ENCODE peak calls at places on chromosomes 4 and X, in ten cellular contexts. Z is H9, Y is neural progenitor cell, H is GM12865, R is fibroblast of pulmonary artery, Q is sigmoid colon, W is pancreas, C is neural crest cell, L is suprapubic skin, X is OCI-LY7. I is an unnamed sample.

GRCh38 chr4:85866508-85866907 is 391.6 kb downstream of the ARHGAP24 start:
- DNase-seq in C (no peak), R (peak; percentile 18), L (no peak), X (no peak), Q (no peak), H (peak; percentile 2), Z (no peak), Y (no peak), W (no peak), I (no peak)

GRCh38 chr4:150231108-150231770 is 153.0 kb downstream of the DCLK2 start:
- DNase-seq in X (no peak), C (no peak), Y (no peak), R (no peak), H (no peak), W (no peak), Q (no peak), L (no peak), Z (no peak), I (no peak)

GRCh38 chr4:76562161-76562560 is 127.1 kb downstream of the SHROOM3 start:
- DNase-seq in W (no peak), Y (no peak), R (peak; percentile 60), Q (no peak), L (no peak), X (no peak), Z (no peak), C (no peak), H (no peak), I (peak; percentile 69)

GRCh38 chr4:27357283-27357682 is 496.6 kb downstream of the STIM2 start:
- DNase-seq in W (no peak), L (no peak), Z (no peak), R (peak; percentile 45), Y (no peak), Q (no peak), H (no peak), X (no peak), C (no peak), I (peak; percentile 36)

GRCh38 chr4:10783351-10783750 is 98.8 kb upstream of the CLNK start:
- DNase-seq in H (no peak), Q (no peak), Y (no peak), X (no peak), W (no peak), R (peak; percentile 68), C (no peak), L (no peak), Z (no peak), I (peak; percentile 74)

GRCh38 chr4:173489514-173489913 is 40.5 kb downstream of the HAND2 start:
- DNase-seq in H (no peak), Q (no peak), L (no peak), C (no peak), Y (no peak), W (no peak), R (peak; percentile 58), Z (no peak), X (no peak), I (no peak)

GRCh38 chrX:150533863-150534262 is 34.6 kb upstream of the MTM1 start:
- DNase-seq in L (no peak), Q (no peak), Z (no peak), W (no peak), C (no peak), H (no peak), R (no peak), Y (no peak), X (no peak), I (peak; percentile 46)

GRCh38 chr4:160872491-160872890 is 1291.3 kb downstream of the FSTL5 start:
- DNase-seq in R (no peak), W (no peak), H (no peak), X (no peak), C (no peak), Z (no peak), L (no peak), Q (no peak), Y (no peak), I (peak; percentile 1)

GRCh38 chr4:137531951-137532868 is at the start of gene PCDH18:
- DNase-seq in Z (peak; percentile 91), H (peak; percentile 71), X (no peak), R (peak; percentile 98), W (peak; percentile 12), Y (peak; percentile 95), L (peak; percentile 89), Q (peak; percentile 97), C (peak; percentile 68), I (peak; percentile 55)

GRCh38 chrX:153818571-153819397 is 11.6 kb downstream of the PDZD4 start:
- DNase-seq in Q (no peak), R (no peak), L (no peak), Y (peak; percentile 85), H (no peak), C (peak; percentile 54), X (no peak), Z (no peak), W (no peak), I (no peak)

GRCh38 chr4:31539279-31540074 is 819.3 kb downstream of the PCDH7 start:
- DNase-seq in H (no peak), Q (no peak), R (no peak), W (no peak), L (no peak), C (no peak), Z (no peak), X (no peak), Y (no peak), I (no peak)

GRCh38 chr4:121861427-121861826 is 8.8 kb downstream of the BBS7 start:
- DNase-seq in X (no peak), Z (no peak), H (no peak), Q (no peak), R (no peak), C (no peak), L (no peak), W (no peak), Y (no peak), I (no peak)

DNA sequence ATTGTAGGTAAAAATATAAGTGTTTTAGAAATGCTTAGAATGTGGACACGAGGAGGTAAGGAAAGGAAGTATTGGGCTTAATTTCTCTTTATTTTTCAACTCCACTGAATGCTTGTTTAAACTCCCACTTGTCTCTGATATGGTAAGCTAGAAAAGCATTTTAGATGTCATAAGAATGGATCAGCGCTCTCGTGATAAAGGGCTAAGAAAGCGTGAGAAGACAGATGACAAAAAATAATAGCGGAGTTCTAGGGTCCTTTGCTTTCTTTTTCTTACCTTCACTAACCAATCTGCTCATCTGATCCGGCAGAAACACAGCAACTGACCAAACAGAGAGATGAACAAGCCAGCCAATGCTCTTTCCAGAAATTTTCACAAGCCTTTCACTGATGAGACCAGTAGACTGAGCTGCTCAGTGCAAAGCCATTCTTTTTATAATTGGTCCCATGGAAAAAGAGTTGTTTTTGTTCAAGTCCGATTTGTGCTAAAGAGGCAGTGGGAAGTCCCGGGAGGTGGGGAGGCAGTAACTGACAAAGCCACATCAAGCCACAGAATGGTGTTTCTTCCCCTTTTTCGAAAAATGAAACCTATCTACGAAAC is at the start of gene TASL:
- DNase-seq in H (peak; percentile 92), C (no peak), X (peak; percentile 57), Y (no peak), L (no peak), R (no peak), Z (no peak), Q (no peak), W (no peak), I (no peak)
- TF ChIP-seq CTCF in H (no peak), C (no peak), X (no peak), Y (no peak), L (no peak), R (no peak), Z (no peak), Q (no peak), W (no peak), I (no peak)

GRCh38 chrX:2967998-2968909 is 38.1 kb upstream of the ARSH start:
- DNase-seq in Y (peak; percentile 66), H (no peak), Z (peak; percentile 35), W (no peak), R (peak; percentile 33), Q (no peak), C (peak; percentile 46), L (no peak), X (no peak), I (peak; percentile 30)
- TF ChIP-seq CTCF in Y (no peak), H (no peak), Z (no peak), W (no peak), R (no peak), Q (no peak), C (no peak), L (no peak), X (no peak), I (no peak)

GRCh38 chr4:12674184-12674583 is 810.0 kb downstream of the RAB28 start:
- DNase-seq in X (no peak), R (no peak), L (no peak), H (no peak), C (no peak), Q (no peak), Z (no peak), W (no peak), Y (no peak), I (no peak)

DNA sequence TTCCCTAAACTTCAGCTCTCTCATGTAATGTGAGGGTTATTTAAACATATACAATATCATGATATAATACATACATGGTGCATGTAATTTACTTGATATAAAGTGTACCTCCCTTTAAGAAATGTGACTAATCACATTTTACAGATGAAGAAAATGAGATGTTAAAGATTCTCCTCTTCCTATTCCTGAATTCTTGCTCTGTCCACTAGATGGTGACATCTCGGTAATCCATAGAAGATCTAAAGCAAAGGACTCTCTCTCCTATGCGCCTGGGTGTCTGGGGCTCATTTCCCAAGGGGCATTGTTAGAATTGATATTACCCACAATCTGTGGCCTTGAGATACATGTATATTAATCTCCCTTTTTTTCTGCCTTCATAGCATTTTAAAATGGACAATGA is 804.9 kb downstream of the RAB28 start:
- DNase-seq in R (peak; percentile 8), H (no peak), W (no peak), Y (no peak), Q (no peak), Z (no peak), C (no peak), X (peak; percentile 2), L (no peak), I (no peak)
- TF ChIP-seq CTCF in R (peak; percentile 46), H (peak; percentile 32), W (no peak), Y (peak; percentile 61), Q (no peak), Z (peak; percentile 68), C (peak; percentile 52), X (peak; percentile 65), L (no peak), I (peak; percentile 2)

GRCh38 chr4:142406917-142407501 is 439.1 kb downstream of the INPP4B start:
- DNase-seq in L (no peak), Q (no peak), H (no peak), W (no peak), Y (no peak), X (no peak), Z (no peak), C (no peak), R (no peak), I (no peak)

GRCh38 chr4:142407569-142407968 is 438.5 kb downstream of the INPP4B start:
- DNase-seq in Y (no peak), H (no peak), R (no peak), X (no peak), L (no peak), Z (no peak), W (no peak), C (no peak), Q (no peak), I (no peak)

GRCh38 chr4:142404191-142404611 is 441.9 kb downstream of the INPP4B start:
- DNase-seq in Q (no peak), Z (no peak), X (no peak), W (no peak), C (no peak), R (peak; percentile 56), H (no peak), L (no peak), Y (no peak), I (peak; percentile 85)

GRCh38 chr4:142406051-142406549 is 440.0 kb downstream of the INPP4B start:
- DNase-seq in C (no peak), X (no peak), R (peak; percentile 55), Y (no peak), Z (peak; percentile 32), Q (no peak), L (no peak), W (no peak), H (peak; percentile 19), I (peak; percentile 77)

GRCh38 chr4:142405021-142405991 is 440.8 kb downstream of the INPP4B start:
- DNase-seq in W (peak; percentile 3), C (peak; percentile 6), Q (peak; percentile 72), L (no peak), H (peak; percentile 78), R (peak; percentile 79), Y (peak; percentile 9), X (no peak), Z (peak; percentile 30), I (peak; percentile 98)
- TF ChIP-seq CTCF in W (no peak), C (no peak), Q (no peak), L (no peak), H (no peak), R (no peak), Y (no peak), X (no peak), Z (no peak), I (no peak)

I was measured in bronchial epithelial cell.